ENCODE peak calls at places on chromosome 3, in nine cellular contexts. E, L, Q, I, C, V, H, G and N are unnamed samples.

GRCh38 chr3:197001106-197001971 is 28.3 kb downstream of the MELTF start:
- DNase-seq in E (no peak), L (no peak), Q (no peak), I (no peak), C (no peak), V (peak; percentile 90), H (no peak), G (no peak), N (no peak)

GRCh38 chr3:47394140-47394855 is 13.5 kb downstream of the PTPN23 start:
- DNase-seq in E (no peak), L (no peak), Q (no peak), I (no peak), C (no peak), V (no peak), H (no peak), G (peak; percentile 73), N (no peak)

GRCh38 chr3:128808672-128809071 is 70.7 kb upstream of the ACAD9 start:
- DNase-seq in E (no peak), L (no peak), Q (no peak), I (no peak), C (no peak), V (no peak), H (no peak), G (no peak), N (no peak)

GRCh38 chr3:111954228-111954990 is 24.4 kb upstream of the ABHD10 start:
- DNase-seq in E (no peak), L (no peak), Q (no peak), I (no peak), C (no peak), V (no peak), H (no peak), G (no peak), N (no peak)

GRCh38 chr3:13414040-13414729 is 5.9 kb downstream of the NUP210 start:
- DNase-seq in E (peak; percentile 26), L (peak; percentile 65), Q (peak; percentile 85), I (peak; percentile 63), C (peak; percentile 54), V (no peak), H (peak; percentile 100), G (no peak), N (peak; percentile 37)

GRCh38 chr3:13319821-13320220 is 100.3 kb downstream of the NUP210 start:
- DNase-seq in E (no peak), L (no peak), Q (no peak), I (no peak), C (no peak), V (no peak), H (no peak), G (no peak), N (no peak)

GRCh38 chr3:196518999-196519737 is 4.0 kb upstream of the SMCO1 start:
- DNase-seq in E (no peak), L (peak; percentile 63), Q (peak; percentile 34), I (no peak), C (no peak), V (peak; percentile 16), H (peak; percentile 84), G (peak; percentile 79), N (peak; percentile 61)

GRCh38 chr3:188176476-188176875 is 22.5 kb downstream of the LPP start:
- DNase-seq in E (no peak), L (no peak), Q (no peak), I (no peak), C (no peak), V (no peak), H (no peak), G (no peak), N (no peak)